ENCODE peak calls at places on chromosomes 6 and 20, in ten cellular contexts. K, M, E, S, T, U, X, B, L and H are unnamed samples.

GRCh38 chr6:788058-788457 is 95.1 kb upstream of the EXOC2 start:
- DNase-seq in B (no peak), T (no peak), M (no peak), K (no peak), U (no peak), L (no peak), S (no peak), X (no peak), E (no peak), H (no peak)

GRCh38 chr6:41931792-41932191 is 9.8 kb downstream of the CCND3 start:
- DNase-seq in T (no peak), L (no peak), M (no peak), X (no peak), K (no peak), E (no peak), S (no peak), B (no peak), U (no peak), H (no peak)

GRCh38 chr6:164741938-164742451 is 567.4 kb downstream of the C6orf118 start:
- DNase-seq in U (no peak), T (no peak), X (no peak), S (no peak), L (no peak), B (no peak), E (no peak), K (no peak), M (no peak), H (no peak)

GRCh38 chr6:93105017-93105416 is 314.3 kb downstream of the EPHA7 start:
- DNase-seq in M (no peak), E (no peak), T (no peak), S (no peak), U (no peak), K (no peak), L (no peak), B (no peak), X (no peak), H (no peak)

GRCh38 chr6:135261872-135262725 is 81.0 kb downstream of the MYB start:
- DNase-seq in T (no peak), K (no peak), X (no peak), B (no peak), U (no peak), E (no peak), S (no peak), L (no peak), M (no peak), H (no peak)

GRCh38 chr6:124854338-124854922 is 107.8 kb upstream of the RNF217 start:
- DNase-seq in U (no peak), E (no peak), K (no peak), T (no peak), M (no peak), X (no peak), L (no peak), B (no peak), S (no peak), H (no peak)

GRCh38 chr6:35044771-35045275 is 96.3 kb downstream of the TCP11 start:
- DNase-seq in U (peak; percentile 11), X (no peak), K (no peak), B (no peak), S (peak; percentile 68), L (no peak), T (no peak), M (no peak), E (no peak), H (peak; percentile 17)

GRCh38 chr20:12970372-12970821 is 38.4 kb upstream of the SPTLC3 start:
- DNase-seq in T (no peak), U (no peak), B (no peak), E (no peak), K (no peak), M (no peak), S (no peak), L (no peak), X (no peak), H (peak; percentile 46)

GRCh38 chr6:46933751-46934150 is 12.0 kb upstream of the ADGRF5 start:
- DNase-seq in B (no peak), E (no peak), U (no peak), T (no peak), L (no peak), X (no peak), M (no peak), S (no peak), K (no peak), H (no peak)

GRCh38 chr6:89961481-89961880 is 67.2 kb downstream of the GJA10 start:
- DNase-seq in M (no peak), K (no peak), S (no peak), U (no peak), E (no peak), L (no peak), T (no peak), B (no peak), X (no peak), H (no peak)

GRCh38 chr6:144283781-144284473 is 1.2 kb upstream of the UTRN start:
- DNase-seq in B (no peak), E (no peak), S (no peak), L (no peak), T (no peak), K (no peak), U (no peak), X (no peak), M (no peak), H (peak; percentile 15)

GRCh38 chr20:54122189-54122588 is 51.6 kb downstream of the CYP24A1 start:
- DNase-seq in S (no peak), X (no peak), T (no peak), B (no peak), U (no peak), K (no peak), E (no peak), L (no peak), M (no peak), H (no peak)

GRCh38 chr6:160742090-160742489 is 40.0 kb downstream of the PLG start:
- DNase-seq in S (no peak), E (no peak), U (no peak), T (no peak), M (no peak), X (no peak), L (no peak), B (no peak), K (no peak), H (no peak)
- H3K36me3 ChIP-seq in S (no peaks in the 10 kb centered on the region), E (no peaks in the 10 kb centered on the region), U (no peaks in the 10 kb centered on the region), T (no peaks in the 10 kb centered on the region), M (no peaks in the 10 kb centered on the region), X (no peaks in the 10 kb centered on the region), L (no peaks in the 10 kb centered on the region), B (no peaks in the 10 kb centered on the region), K (no peaks in the 10 kb centered on the region), H (no peaks in the 10 kb centered on the region)

DNA sequence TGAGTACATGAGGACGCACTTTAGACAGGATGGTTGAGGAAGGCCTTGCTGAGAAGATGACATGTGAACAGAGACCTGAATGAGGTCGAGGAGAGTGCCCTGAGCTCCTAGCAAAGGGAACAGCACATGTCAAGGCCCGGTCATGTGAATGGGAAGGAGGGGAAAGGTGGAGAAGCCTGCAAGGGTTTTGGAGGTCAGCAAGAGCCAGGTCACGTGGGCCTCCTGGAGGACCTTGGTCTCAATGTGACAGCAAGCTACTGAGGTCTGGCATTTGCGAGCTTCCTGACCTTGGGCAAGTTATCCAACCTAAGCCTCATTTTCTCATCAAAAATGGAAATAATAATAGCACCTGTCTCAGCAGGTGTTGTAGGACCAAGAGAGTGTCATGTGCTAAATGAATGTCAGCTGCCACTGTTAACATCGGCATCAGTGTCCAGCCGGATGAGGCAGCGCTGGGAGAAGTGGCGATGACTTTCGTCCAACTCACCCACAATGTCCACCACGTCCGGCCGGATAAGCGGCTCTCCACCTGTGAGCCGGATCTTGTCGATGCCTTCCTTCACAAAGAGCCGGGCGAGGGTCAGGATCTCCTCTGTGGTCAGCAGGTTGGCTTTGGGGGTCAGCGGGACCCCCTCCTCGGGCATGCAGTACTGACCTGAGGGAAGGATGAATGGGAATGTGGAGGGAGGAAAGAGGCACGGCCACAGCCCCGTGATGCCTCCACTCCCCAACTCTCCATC is 8.9 kb downstream of the MOCS1 start:
- DNase-seq in S (no peak), K (no peak), L (no peak), B (no peak), M (no peak), E (no peak), T (no peak), X (no peak), U (no peak), H (no peak)
- H3K4me3 ChIP-seq in S (no peak overlapping the region), K (no peak overlapping the region), L (no peak overlapping the region), B (no peak overlapping the region), M (no peak overlapping the region), E (no peak overlapping the region), T (no peak overlapping the region), X (no peak overlapping the region), U (no peak overlapping the region), H (no peak overlapping the region)

GRCh38 chr6:3162565-3163247 is 5.4 kb upstream of the TUBB2A start:
- DNase-seq in L (peak; percentile 76), U (peak; percentile 89), M (peak; percentile 68), X (peak; percentile 88), T (peak; percentile 65), B (peak; percentile 86), S (peak; percentile 84), E (peak; percentile 60), K (peak; percentile 56), H (peak; percentile 90)

GRCh38 chr6:3163248-3163594 is 5.9 kb upstream of the TUBB2A start:
- DNase-seq in E (no peak), S (no peak), X (no peak), M (no peak), T (no peak), L (no peak), B (no peak), U (peak; percentile 76), K (no peak), H (no peak)

GRCh38 chr6:3162067-3162497 is 4.7 kb upstream of the TUBB2A start:
- DNase-seq in U (no peak), E (no peak), L (no peak), T (no peak), B (no peak), M (no peak), X (no peak), K (no peak), S (no peak), H (no peak)

GRCh38 chr6:3165631-3166534 is 8.5 kb upstream of the TUBB2A start:
- DNase-seq in S (no peak), K (no peak), L (no peak), B (no peak), U (no peak), T (no peak), E (no peak), M (no peak), X (no peak), H (no peak)

DNA sequence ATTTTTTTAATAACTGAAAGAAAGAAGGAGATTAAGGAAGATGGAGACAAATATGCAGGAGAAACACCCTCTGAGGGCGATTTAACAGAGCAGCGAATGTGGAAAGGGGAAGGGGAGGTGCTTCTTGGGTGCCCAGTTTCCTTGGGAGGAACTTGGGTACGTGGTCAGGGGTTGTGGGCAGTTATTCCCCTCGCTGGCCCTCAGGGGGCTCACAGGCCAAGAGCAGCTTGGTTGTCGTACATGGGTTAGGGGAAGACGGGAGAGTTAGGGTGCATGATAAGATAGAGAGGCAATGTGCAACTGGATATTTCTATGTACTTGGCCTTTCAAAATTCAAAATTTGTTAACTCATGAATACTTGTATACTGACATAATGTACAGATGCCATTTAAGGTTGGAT is 7.0 kb upstream of the TUBB2A start:
- DNase-seq in T (no peak), U (no peak), X (no peak), K (no peak), E (no peak), B (no peak), L (no peak), S (no peak), M (no peak), H (no peak)
- H3K4me1 ChIP-seq in T (no peaks in the 10 kb centered on the region), U (no peaks in the 10 kb centered on the region), X (peaks cover 11% of the 10 kb centered on the region), K (peaks cover 58% of the 10 kb centered on the region), E (peaks cover 4% of the 10 kb centered on the region), B (peaks cover 7% of the 10 kb centered on the region), L (no peaks in the 10 kb centered on the region), S (no peaks in the 10 kb centered on the region), M (peaks cover 22% of the 10 kb centered on the region), H (no peaks in the 10 kb centered on the region)

GRCh38 chr6:158092806-158093205 is 75.3 kb downstream of the SERAC1 start:
- DNase-seq in M (no peak), K (no peak), S (no peak), X (no peak), U (no peak), E (no peak), B (no peak), T (no peak), L (no peak), H (no peak)
- H3K36me3 ChIP-seq in M (peaks cover 22% of the 10 kb centered on the region), K (peaks cover 36% of the 10 kb centered on the region), S (peaks cover 5% of the 10 kb centered on the region), X (peaks cover 10% of the 10 kb centered on the region), U (peaks cover 12% of the 10 kb centered on the region), E (no peaks in the 10 kb centered on the region), B (peaks cover 8% of the 10 kb centered on the region), T (no peaks in the 10 kb centered on the region), L (no peaks in the 10 kb centered on the region), H (peaks cover 12% of the 10 kb centered on the region)